ENCODE peak calls at places on chromosome 15, in nine cellular contexts. O is stomach, M is kidney, G is Panc1, S is MM.1S, V is keratinocyte, N is heart right ventricle, T is breast epithelium, H is adrenal gland. C is an unnamed sample. For H3K36me3, the result is how much of the 10 kb centered on the place peaks cover.

GRCh38 chr15:48385431-48385830 is 54.2 kb downstream of the DUT start:
- DNase-seq in N (no peak), M (no peak), S (no peak), O (no peak), G (no peak), T (no peak), H (peak), V (no peak), C (no peak)

GRCh38 chr15:89016549-89017041 is 71.7 kb upstream of the ABHD2 start:
- DNase-seq in N (peak), H (peak), T (peak), G (no peak), O (no peak), M (no peak), V (peak), S (no peak), C (no peak)

GRCh38 chr15:63503739-63504246 is 600 bp upstream of the USP3 start:
- DNase-seq in T (peak), M (peak), G (peak), H (peak), V (peak), N (peak), S (peak), O (peak), C (no peak)

GRCh38 chr15:47609693-47610092 is 107.6 kb upstream of the SEMA6D start:
- DNase-seq in G (no peak), T (no peak), M (no peak), N (no peak), O (no peak), H (no peak), V (no peak), S (no peak), C (no peak)

GRCh38 chr15:57549935-57550334 is 41.8 kb upstream of the MYZAP start:
- DNase-seq in V (no peak), T (no peak), G (no peak), M (no peak), O (no peak), H (no peak), N (peak), S (no peak), C (no peak)

GRCh38 chr15:34828145-34828911 is 33.0 kb upstream of the ACTC1 start:
- DNase-seq in T (no peak), V (no peak), S (no peak), G (no peak), M (no peak), H (no peak), O (no peak), N (no peak), C (no peak)

GRCh38 chr15:40398413-40398873 is 7.2 kb upstream of the IVD start:
- DNase-seq in M (no peak), G (no peak), H (no peak), N (no peak), T (no peak), V (no peak), S (peak), O (no peak), C (no peak)

GRCh38 chr15:40103124-40103858 is 5.4 kb downstream of the BMF start:
- DNase-seq in M (peak), O (peak), G (no peak), N (peak), H (peak), T (peak), V (no peak), S (no peak), C (peak)

GRCh38 chr15:28243901-28244300 is 78.1 kb downstream of the HERC2 start:
- DNase-seq in O (no peak), N (no peak), S (no peak), V (no peak), T (no peak), H (no peak), G (no peak), M (no peak), C (no peak)

GRCh38 chr15:92012368-92012629 is 158.8 kb downstream of the SLCO3A1 start:
- DNase-seq in T (no peak), G (no peak), H (peak), S (no peak), M (no peak), N (no peak), V (no peak), O (no peak), C (no peak)

GRCh38 chr15:101488300-101489164 is 975 bp downstream of the PCSK6 start:
- DNase-seq in M (no peak), G (no peak), O (peak), V (no peak), S (no peak), H (no peak), T (no peak), N (no peak), C (no peak)

GRCh38 chr15:63466378-63467192 is 37.8 kb upstream of the USP3 start:
- DNase-seq in G (no peak), T (no peak), H (no peak), M (no peak), V (no peak), S (peak), O (no peak), N (peak), C (no peak)

GRCh38 chr15:89794627-89795241 is 18.6 kb downstream of the MESP2 start:
- DNase-seq in H (no peak), V (no peak), G (no peak), O (no peak), M (peak), N (peak), S (no peak), T (no peak), C (no peak)

GRCh38 chr15:48794697-48795134 is 16.2 kb downstream of the CEP152 start:
- DNase-seq in T (no peak), O (no peak), M (no peak), G (no peak), S (peak), V (no peak), N (no peak), H (no peak), C (no peak)

GRCh38 chr15:77676569-77677375 is 44.1 kb upstream of the LINGO1 start:
- DNase-seq in M (no peak), H (no peak), N (no peak), V (no peak), T (no peak), G (no peak), O (no peak), S (no peak), C (no peak)

GRCh38 chr15:62958528-62958927 is 84.0 kb upstream of the TPM1 start:
- DNase-seq in H (peak), O (peak), N (peak), M (no peak), V (no peak), S (no peak), T (no peak), G (no peak), C (no peak)

GRCh38 chr15:99151156-99151555 is 46.3 kb downstream of the SYNM start:
- DNase-seq in S (no peak), H (no peak), V (no peak), N (no peak), G (no peak), O (no peak), T (no peak), M (no peak), C (no peak)

GRCh38 chr15:39403674-39404117 is 177.2 kb upstream of the THBS1 start:
- DNase-seq in H (no peak), S (no peak), M (no peak), V (no peak), O (no peak), N (no peak), G (no peak), T (no peak), C (no peak)

GRCh38 chr15:101024709-101025108 is 105.6 kb downstream of the LRRK1 start:
- DNase-seq in N (peak), G (no peak), M (peak), V (no peak), O (peak), S (no peak), T (no peak), H (peak), C (no peak)

GRCh38 chr15:89813381-89814111 is 1.1 kb downstream of the ANPEP start:
- DNase-seq in M (no peak), O (no peak), H (no peak), N (no peak), G (no peak), T (no peak), V (no peak), S (no peak), C (no peak)

GRCh38 chr15:60044636-60045273 is 40.6 kb downstream of the FOXB1 start:
- DNase-seq in T (no peak), N (no peak), O (no peak), S (peak), V (no peak), H (no peak), G (no peak), M (no peak), C (no peak)

GRCh38 chr15:57253082-57253481 is 123.2 kb upstream of the CGNL1 start:
- DNase-seq in M (no peak), N (no peak), S (no peak), V (no peak), T (no peak), G (no peak), O (no peak), H (no peak), C (no peak)

GRCh38 chr15:98904466-98905048 is 103.0 kb downstream of the PGPEP1L start:
- DNase-seq in H (peak), T (no peak), G (no peak), S (peak), N (no peak), V (no peak), O (no peak), M (no peak), C (peak)

GRCh38 chr15:82935382-82935781 is 17.1 kb downstream of the HOMER2 start:
- DNase-seq in M (no peak), S (no peak), T (no peak), H (no peak), N (no peak), G (no peak), O (no peak), V (no peak), C (no peak)

GRCh38 chr15:90047956-90048575 is 46.9 kb downstream of the ZNF710 start:
- DNase-seq in T (no peak), M (peak), V (no peak), G (no peak), N (no peak), S (no peak), O (peak), H (no peak), C (no peak)

GRCh38 chr15:65338366-65338765 is 33.9 kb downstream of the RNU5B-1 start:
- DNase-seq in S (no peak), O (no peak), H (no peak), T (no peak), G (no peak), V (no peak), M (peak), N (no peak), C (no peak)

GRCh38 chr15:39205081-39205480 is 375.8 kb upstream of the THBS1 start:
- DNase-seq in T (no peak), V (no peak), M (no peak), S (no peak), N (no peak), H (no peak), O (no peak), G (no peak), C (no peak)

GRCh38 chr15:28955160-28955502 is 69.4 kb downstream of the APBA2 start:
- DNase-seq in H (no peak), M (no peak), V (no peak), O (no peak), N (no peak), G (no peak), S (peak), T (no peak), C (no peak)

GRCh38 chr15:62569460-62570404 is 404.6 kb upstream of the C2CD4B start:
- DNase-seq in H (peak), M (peak), N (peak), O (peak), G (no peak), S (no peak), T (no peak), V (no peak), C (no peak)

GRCh38 chr15:29612096-29612495 is 210.2 kb downstream of the TJP1 start:
- DNase-seq in T (no peak), M (no peak), G (no peak), O (no peak), H (no peak), S (no peak), V (no peak), N (no peak), C (no peak)

GRCh38 chr15:68421798-68422402 is 10.1 kb downstream of the ITGA11 start:
- DNase-seq in M (peak), H (no peak), G (no peak), N (no peak), V (no peak), T (peak), O (no peak), S (no peak), C (no peak)

GRCh38 chr15:38069506-38069905 is 135.1 kb downstream of the TMCO5A start:
- DNase-seq in T (no peak), N (peak), S (no peak), M (no peak), O (peak), G (no peak), H (peak), V (peak), C (no peak)

DNA sequence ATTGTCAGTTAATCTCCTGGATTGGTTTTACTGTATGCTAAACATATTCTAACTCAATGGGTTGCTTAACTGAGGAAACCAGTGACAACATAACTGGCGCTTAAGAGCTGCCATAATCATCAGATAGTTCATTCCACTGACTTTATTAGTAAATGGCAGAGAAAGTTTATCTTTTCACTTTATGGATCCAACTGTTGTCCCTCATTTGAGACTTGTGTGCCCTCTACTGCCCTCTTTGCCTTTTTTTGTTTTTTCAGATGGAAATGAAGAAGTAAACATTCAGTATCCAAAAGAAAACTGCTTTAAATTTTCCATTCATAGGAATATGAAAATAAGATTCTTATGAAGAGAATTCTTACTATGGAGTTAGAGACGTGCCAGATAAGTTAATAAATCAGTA is 93.5 kb downstream of the NPTN start:
- DNase-seq in T (no peak), N (no peak), S (no peak), V (no peak), M (no peak), H (no peak), G (no peak), O (no peak), C (no peak)
- TF ChIP-seq CTCF in T (no peak), N (no peak), S (no peak), V (no peak), M (no peak), H (no peak), G (peak), O (no peak), C (no peak)

DNA sequence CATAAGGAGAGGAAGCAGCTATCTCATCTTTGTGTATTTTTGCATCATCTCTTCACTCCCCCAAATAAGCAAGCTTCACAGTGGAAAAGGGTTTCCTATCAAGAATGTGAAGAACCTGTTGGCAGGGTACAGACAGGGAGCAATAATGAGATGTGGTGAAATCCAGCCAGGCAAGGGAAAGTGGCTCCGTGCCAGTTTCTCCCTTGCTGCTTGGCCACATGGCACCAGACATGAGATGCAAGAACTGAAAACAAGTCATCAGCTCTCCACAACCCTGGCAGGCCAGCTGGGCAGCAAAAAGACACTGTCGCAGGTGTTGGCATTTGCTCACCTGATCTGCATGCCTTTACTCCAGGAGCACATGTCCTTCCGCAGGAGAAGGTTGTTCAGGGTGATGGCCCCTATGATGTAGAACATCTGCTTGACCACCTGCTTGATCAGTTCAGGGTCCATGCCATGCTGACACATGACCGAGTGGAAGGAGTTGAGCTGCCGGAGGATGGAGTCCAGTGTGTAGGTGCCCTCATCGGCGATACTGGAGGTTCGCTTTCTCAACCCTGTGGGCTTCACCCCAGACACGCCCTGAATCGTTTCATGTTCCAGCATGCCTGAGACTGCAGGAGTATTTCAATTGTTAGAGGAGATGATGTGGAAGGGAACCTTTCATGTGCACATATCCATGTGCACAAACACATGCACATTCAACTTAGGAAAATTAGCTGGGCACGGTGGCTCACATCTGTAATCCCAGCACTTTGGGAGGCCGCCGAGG is 23.3 kb upstream of the MYO5C start:
- DNase-seq in G (no peak), S (no peak), N (peak), V (no peak), M (peak), O (no peak), H (no peak), T (peak), C (no peak)
- H3K36me3 ChIP-seq in G (under half), S (under half), N (half or more), V (under half), M (under half), O (under half), H (under half), T (under half), C (under half)

GRCh38 chr15:96330450-96331140 is at the start of gene NR2F2:
- DNase-seq in M (peak), O (peak), N (peak), V (peak), G (no peak), T (peak), H (peak), S (peak), C (no peak)
- H3K4me3 ChIP-seq in M (peak), O (peak), N (peak), V (peak), G (peak), T (peak), H (peak), S (peak), C (peak)

GRCh38 chr15:31377030-31377429 is 50.4 kb downstream of the KLF13 start:
- DNase-seq in M (peak), H (no peak), G (no peak), N (no peak), S (no peak), V (no peak), T (no peak), O (no peak), C (no peak)
- TF ChIP-seq CTCF in M (no peak), H (no peak), G (no peak), N (no peak), S (no peak), V (no peak), T (no peak), O (no peak), C (no peak)

GRCh38 chr15:74621936-74622335 is 6.3 kb downstream of the CLK3 start:
- DNase-seq in O (no peak), S (no peak), M (peak), N (no peak), V (no peak), T (no peak), G (no peak), H (no peak), C (no peak)
- H3K36me3 ChIP-seq in O (half or more), S (under half), M (half or more), N (half or more), V (half or more), T (under half), G (under half), H (under half), C (under half)

DNA sequence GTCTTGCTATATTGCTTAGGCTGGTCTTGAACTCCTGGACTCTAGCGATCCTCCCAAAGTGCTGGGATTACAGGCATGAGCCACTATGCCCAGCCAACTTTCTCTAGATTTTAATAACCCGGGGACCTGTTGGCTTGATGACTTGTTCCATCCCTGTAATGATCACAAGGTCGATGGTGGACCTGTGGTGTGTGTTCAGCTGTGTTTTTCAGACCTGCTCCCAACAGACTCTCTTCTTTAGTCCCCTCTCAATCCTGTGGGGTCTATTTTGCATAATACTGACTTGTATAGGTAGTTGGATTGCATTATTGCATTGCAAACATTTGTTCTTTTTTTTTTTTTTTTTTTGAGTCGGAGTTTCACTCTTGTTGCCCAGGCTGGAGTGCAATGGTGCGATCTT is 1.9 kb downstream of the MAP2K1 start:
- DNase-seq in S (no peak), V (no peak), G (no peak), M (no peak), N (no peak), T (no peak), H (no peak), O (no peak), C (no peak)
- H3K4me3 ChIP-seq in S (peak), V (peak), G (peak), M (no peak), N (no peak), T (no peak), H (peak), O (no peak), C (no peak)

GRCh38 chr15:76337047-76337738 is 620 bp downstream of the ISL2 start:
- DNase-seq in V (no peak), H (no peak), N (no peak), T (no peak), M (no peak), G (no peak), S (no peak), O (no peak), C (peak)
- TF ChIP-seq CTCF in V (no peak), H (no peak), N (no peak), T (no peak), M (no peak), G (no peak), S (no peak), O (no peak), C (no peak)